ENCODE peak calls at places on chromosomes 4 and X, in five cellular contexts. D, F, Z, U and G are unnamed samples.

GRCh38 chr4:183444953-183445543 is 612 bp downstream of the CDKN2AIP start:
- DNase-seq in D (no peak), F (no peak), Z (no peak), U (peak), G (no peak)

GRCh38 chr4:17817027-17817426 is 6.2 kb downstream of the NCAPG start:
- DNase-seq in D (peak), F (no peak), Z (no peak), U (no peak), G (no peak)

GRCh38 chr4:189533603-189534002 is 407.1 kb upstream of the FRG1 start:
- DNase-seq in D (peak), F (no peak), Z (no peak), U (no peak), G (no peak)

GRCh38 chrX:41441934-41442823 is 5.0 kb upstream of the NYX start:
- DNase-seq in D (peak), F (peak), Z (peak), U (peak), G (peak)

GRCh38 chr4:151806511-151806927 is 45.7 kb upstream of the GATB start:
- DNase-seq in D (peak), F (no peak), Z (no peak), U (no peak), G (no peak)

GRCh38 chr4:81639248-81639647 is 167.5 kb upstream of the RASGEF1B start:
- DNase-seq in D (no peak), F (no peak), Z (no peak), U (no peak), G (no peak)

GRCh38 chr4:158008551-158009218 is 164.1 kb downstream of the GASK1B start:
- DNase-seq in D (peak), F (no peak), Z (no peak), U (no peak), G (no peak)

GRCh38 chr4:145679520-145679919 is 426 bp upstream of the C4orf51 start:
- DNase-seq in D (peak), F (no peak), Z (no peak), U (peak), G (no peak)

GRCh38 chr4:185792384-185793146 is 19.4 kb downstream of the SORBS2 start:
- DNase-seq in D (peak), F (no peak), Z (no peak), U (no peak), G (no peak)